ENCODE peak calls at places on chromosomes 6 and 20, in five cellular contexts. K is endothelial cell of umbilical vein; B is spleen; D is PC-3; E is CD8-positive, alpha-beta T cell. H is an unnamed sample.
A peak's percentile ranks its signal among the peaks of the same experiment; 100 is the strongest.

GRCh38 chr20:19300395-19300794 is 88.0 kb downstream of the SLC24A3 start:
- DNase-seq in E (no peak), B (no peak), D (no peak), K (no peak), H (no peak)

GRCh38 chr6:20931093-20931492 is 396.8 kb downstream of the CDKAL1 start:
- DNase-seq in B (no peak), K (no peak), D (no peak), E (no peak), H (no peak)

GRCh38 chr6:159104163-159104885 is 59.5 kb upstream of the TAGAP start:
- DNase-seq in E (peak; percentile 65), K (peak; percentile 40), B (peak; percentile 95), D (peak; percentile 69), H (no peak)

GRCh38 chr6:44636576-44637248 is 249.2 kb downstream of the CDC5L start:
- DNase-seq in B (no peak), D (no peak), E (no peak), K (no peak), H (no peak)

GRCh38 chr20:51514252-51514651 is 28.3 kb downstream of the NFATC2 start:
- DNase-seq in K (no peak), B (peak; percentile 45), E (no peak), D (no peak), H (no peak)

GRCh38 chr6:10465633-10466499 is 51.0 kb upstream of the TFAP2A start:
- DNase-seq in E (no peak), D (peak; percentile 75), K (peak; percentile 39), B (no peak), H (no peak)

GRCh38 chr6:90000864-90001731 is 106.8 kb downstream of the GJA10 start:
- DNase-seq in B (no peak), K (peak; percentile 6), D (peak; percentile 50), E (no peak), H (no peak)

GRCh38 chr20:51554538-51555165 is 12.1 kb upstream of the NFATC2 start:
- DNase-seq in K (peak; percentile 75), E (no peak), D (peak; percentile 54), B (no peak), H (no peak)

GRCh38 chr6:159727717-159728440 is 573 bp downstream of the WTAP start:
- DNase-seq in B (no peak), K (peak; percentile 63), D (peak; percentile 5), E (no peak), H (no peak)

GRCh38 chr6:83311231-83311630 is 118.1 kb downstream of the RWDD2A start:
- DNase-seq in K (no peak), D (no peak), B (no peak), E (no peak), H (no peak)

GRCh38 chr20:63712191-63712590 is 4.4 kb downstream of the ZGPAT start:
- DNase-seq in E (no peak), D (no peak), B (no peak), K (no peak), H (no peak)

GRCh38 chr20:56017560-56017959 is 12.2 kb upstream of the CBLN4 start:
- DNase-seq in D (no peak), K (no peak), E (no peak), B (no peak), H (no peak)

GRCh38 chr6:129133770-129134192 is 250.8 kb downstream of the LAMA2 start:
- DNase-seq in K (peak; percentile 89), B (no peak), D (no peak), E (no peak), H (no peak)

GRCh38 chr6:138572200-138572875 is 73.0 kb upstream of the NHSL1 start:
- DNase-seq in E (no peak), D (peak; percentile 73), K (peak; percentile 88), B (no peak), H (no peak)

GRCh38 chr20:2300420-2300819 is 4.6 kb downstream of the TGM3 start:
- DNase-seq in E (no peak), K (no peak), D (no peak), B (no peak), H (no peak)

GRCh38 chr6:30883743-30884520 is at the start of gene DDR1:
- DNase-seq in K (no peak), E (no peak), D (peak; percentile 75), B (peak; percentile 89), H (peak; percentile 87)

GRCh38 chr20:35582741-35583404 is 32.8 kb upstream of the SPAG4 start:
- DNase-seq in E (no peak), K (no peak), B (no peak), D (no peak), H (peak; percentile 74)

GRCh38 chr6:25186919-25187318 is 92.3 kb upstream of the CARMIL1 start:
- DNase-seq in D (no peak), K (no peak), B (no peak), E (no peak), H (no peak)

GRCh38 chr6:146928503-146928902 is 275.7 kb upstream of the STXBP5 start:
- DNase-seq in B (no peak), E (no peak), D (no peak), K (no peak), H (no peak)
- TF ChIP-seq CTCF in B (no peak), E (no peak), D (no peak), K (no peak), H (no peak)

DNA sequence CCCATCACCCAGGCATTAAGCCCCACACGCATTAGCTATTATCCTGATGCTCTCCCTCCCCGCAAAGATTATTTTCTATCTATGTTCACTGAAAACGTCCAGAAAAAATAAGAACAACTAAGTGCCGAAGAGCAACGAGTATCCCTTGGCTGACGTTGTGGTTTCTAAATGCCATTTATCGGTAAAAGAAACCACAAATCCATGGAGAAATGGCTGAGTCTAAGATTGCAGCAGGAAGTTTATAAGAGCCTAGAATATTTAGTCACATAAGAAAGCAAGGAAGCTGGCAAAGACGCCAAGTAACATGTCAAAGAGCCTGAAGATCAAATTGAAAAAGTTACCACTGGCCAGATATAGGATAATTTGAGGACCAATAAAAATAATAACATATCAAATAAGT is 18.1 kb upstream of the NOX3 start:
- DNase-seq in E (no peak), K (no peak), D (no peak), B (no peak), H (no peak)
- TF ChIP-seq CTCF in E (no peak), K (no peak), D (no peak), B (no peak), H (no peak)

DNA sequence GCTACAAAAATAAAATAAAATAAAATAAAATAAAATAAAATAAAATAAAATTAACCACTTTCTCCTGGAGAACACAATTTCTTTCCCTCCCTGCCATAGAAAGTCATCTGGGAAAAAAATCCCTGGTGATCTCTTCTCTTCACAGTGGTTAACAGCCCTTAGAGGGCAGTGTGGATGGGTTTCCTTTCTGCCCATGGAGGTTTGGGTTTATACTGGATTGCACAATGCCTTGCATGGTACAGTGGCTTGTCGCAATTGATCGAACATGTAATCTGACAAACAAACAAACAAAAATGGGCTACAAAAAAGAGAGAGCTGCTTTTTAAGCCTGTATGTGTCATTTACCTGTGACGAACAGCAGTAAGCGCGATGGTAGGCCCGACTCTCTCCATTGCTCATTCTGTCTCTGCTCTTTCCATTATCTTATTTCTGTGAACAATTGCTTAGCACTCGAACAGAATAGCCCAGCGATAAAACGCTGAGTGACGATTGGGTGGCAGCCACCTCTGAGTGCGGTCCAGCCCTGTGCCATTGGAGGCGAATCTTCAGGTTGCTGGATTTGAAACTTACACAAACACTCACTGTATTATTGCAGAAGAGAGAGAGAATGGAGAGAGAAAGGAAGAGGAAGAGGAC is 166.1 kb downstream of the CD83 start:
- DNase-seq in B (no peak), D (no peak), E (no peak), K (no peak), H (no peak)
- TF ChIP-seq CTCF in B (no peak), D (peak; percentile 24), E (no peak), K (no peak), H (no peak)

GRCh38 chr6:2853766-2854393 is 12.2 kb upstream of the SERPINB1 start:
- DNase-seq in E (no peak), D (peak; percentile 95), K (peak; percentile 85), B (no peak), H (no peak)
- TF ChIP-seq CTCF in E (peak; percentile 52), D (peak; percentile 66), K (peak; percentile 30), B (peak; percentile 43), H (peak; percentile 56)